ENCODE peak calls at places on chromosomes 12 and 14, in nine cellular contexts. S is RPMI8226, K is HuH-7, D is HCT116, C is Daoy, F is kidney, J is left cardiac atrium, P is frontal cortex, U is foreskin melanocyte. Y is an unnamed sample.

GRCh38 chr12:6372403-6373003 is 2.9 kb downstream of the SCNN1A start:
- DNase-seq in S (peak), K (peak), D (peak), C (peak), F (peak), J (peak), P (no peak), U (peak), Y (no peak)

GRCh38 chr14:73715707-73716106 is 1.5 kb upstream of the PNMA1 start:
- DNase-seq in S (no peak), K (no peak), D (no peak), C (no peak), F (no peak), J (no peak), P (no peak), U (no peak), Y (no peak)

GRCh38 chr12:125435871-125436270 is 370.6 kb downstream of the AACS start:
- DNase-seq in S (no peak), K (no peak), D (no peak), C (no peak), F (no peak), J (no peak), P (no peak), U (no peak), Y (no peak)

GRCh38 chr12:114163766-114164165 is 197.6 kb upstream of the RBM19 start:
- DNase-seq in S (no peak), K (no peak), D (peak), C (peak), F (no peak), J (no peak), P (no peak), U (no peak), Y (no peak)

GRCh38 chr12:101829639-101830390 is 944 bp downstream of the GNPTAB start:
- DNase-seq in S (peak), K (peak), D (no peak), C (peak), F (no peak), J (no peak), P (no peak), U (no peak), Y (no peak)

GRCh38 chr14:90675399-90675798 is 140.8 kb downstream of the TTC7B start:
- DNase-seq in S (no peak), K (no peak), D (no peak), C (peak), F (no peak), J (no peak), P (no peak), U (peak), Y (peak)

GRCh38 chr14:36183402-36183801 is 6.9 kb upstream of the PTCSC3 start:
- DNase-seq in S (no peak), K (no peak), D (no peak), C (no peak), F (no peak), J (no peak), P (no peak), U (no peak), Y (no peak)

GRCh38 chr12:21774358-21775129 is at the start of gene KCNJ8:
- DNase-seq in S (no peak), K (peak), D (no peak), C (peak), F (peak), J (peak), P (peak), U (no peak), Y (peak)

GRCh38 chr12:107368586-107368985 is 275.2 kb upstream of the CRY1 start:
- DNase-seq in S (no peak), K (no peak), D (no peak), C (no peak), F (no peak), J (no peak), P (no peak), U (no peak), Y (no peak)

GRCh38 chr12:104738371-104738710 is 219.7 kb downstream of the SLC41A2 start:
- DNase-seq in S (no peak), K (no peak), D (no peak), C (no peak), F (peak), J (no peak), P (no peak), U (no peak), Y (no peak)

GRCh38 chr14:100140452-100141132 is 18.9 kb downstream of the DEGS2 start:
- DNase-seq in S (peak), K (no peak), D (no peak), C (no peak), F (no peak), J (peak), P (no peak), U (no peak), Y (no peak)

Y was measured in thoracic aorta.